ENCODE peak calls at places on chromosome 20, in five cellular contexts. C is GM23248, K is NCI-H748 treated with DMSO at 0.1 percent for 48 hours, F is iPS-NIHi11, W is SHP77. I is an unnamed sample.

GRCh38 chr20:19283503-19283902 is 71.1 kb downstream of the SLC24A3 start:
- DNase-seq in C (no peak), K (no peak), F (no peak), W (no peak), I (no peak)

GRCh38 chr20:41978246-41978790 is 360.1 kb upstream of the CHD6 start:
- DNase-seq in C (no peak), K (no peak), F (no peak), W (no peak), I (no peak)

GRCh38 chr20:37969949-37970855 is 63.1 kb downstream of the TTI1 start:
- DNase-seq in C (peak), K (no peak), F (no peak), W (no peak), I (no peak)

GRCh38 chr20:61253640-61254511 is 1.8 kb downstream of the CDH4 start:
- DNase-seq in C (peak), K (no peak), F (peak), W (no peak), I (peak)

GRCh38 chr20:46027245-46027853 is 1.7 kb upstream of the SLC12A5 start:
- DNase-seq in C (peak), K (no peak), F (peak), W (no peak), I (no peak)

GRCh38 chr20:63344616-63345327 is 16.4 kb downstream of the CHRNA4 start:
- DNase-seq in C (peak), K (no peak), F (no peak), W (no peak), I (no peak)

GRCh38 chr20:611843-612185 is 1.7 kb upstream of the TCF15 start:
- DNase-seq in C (no peak), K (no peak), F (no peak), W (no peak), I (no peak)

GRCh38 chr20:33664762-33665144 is 2.0 kb upstream of the ACTL10 start:
- DNase-seq in C (peak), K (no peak), F (no peak), W (no peak), I (no peak)

GRCh38 chr20:38652995-38653394 is 51.4 kb downstream of the ARHGAP40 start:
- DNase-seq in C (no peak), K (no peak), F (no peak), W (no peak), I (no peak)

GRCh38 chr20:25309395-25310267 is 61.7 kb downstream of the PYGB start:
- DNase-seq in C (peak), K (no peak), F (no peak), W (peak), I (peak)

GRCh38 chr20:41360831-41361756 is 5.5 kb downstream of the EMILIN3 start:
- DNase-seq in C (no peak), K (no peak), F (no peak), W (no peak), I (no peak)

GRCh38 chr20:20761302-20761701 is 48.9 kb upstream of the RALGAPA2 start:
- DNase-seq in C (no peak), K (no peak), F (no peak), W (no peak), I (no peak)

GRCh38 chr20:33649201-33649631 is 12.9 kb upstream of the C20orf144 start:
- DNase-seq in C (peak), K (no peak), F (no peak), W (no peak), I (peak)

GRCh38 chr20:59013031-59013951 is 5.9 kb upstream of the TUBB1 start:
- DNase-seq in C (no peak), K (no peak), F (no peak), W (no peak), I (no peak)

GRCh38 chr20:38452880-38453624 is 17.9 kb upstream of the SNHG17 start:
- DNase-seq in C (peak), K (no peak), F (no peak), W (no peak), I (no peak)

GRCh38 chr20:3923818-3924217 is 34.6 kb downstream of the PANK2 start:
- DNase-seq in C (peak), K (no peak), F (no peak), W (no peak), I (no peak)

GRCh38 chr20:58492795-58493538 is 22.2 kb downstream of the APCDD1L start:
- DNase-seq in C (peak), K (no peak), F (no peak), W (no peak), I (no peak)

GRCh38 chr20:62449951-62450815 is 22.8 kb upstream of the RBBP8NL start:
- DNase-seq in C (no peak), K (no peak), F (no peak), W (no peak), I (no peak)

GRCh38 chr20:34062651-34063482 is 49.2 kb downstream of the EIF2S2 start:
- DNase-seq in C (peak), K (no peak), F (no peak), W (no peak), I (no peak)

GRCh38 chr20:53899351-53900167 is 170.8 kb downstream of the BCAS1 start:
- DNase-seq in C (peak), K (no peak), F (no peak), W (peak), I (peak)

GRCh38 chr20:11917663-11918062 is at the start of gene BTBD3:
- DNase-seq in C (peak), K (peak), F (no peak), W (peak), I (peak)

GRCh38 chr20:58309607-58310290 is at the start of gene RAB22A:
- DNase-seq in C (peak), K (peak), F (peak), W (peak), I (peak)

GRCh38 chr20:50221501-50222323 is 31.1 kb downstream of the CEBPB start:
- DNase-seq in C (peak), K (no peak), F (no peak), W (no peak), I (no peak)

GRCh38 chr20:34880095-34880680 is 3.8 kb downstream of the ACSS2 start:
- DNase-seq in C (no peak), K (no peak), F (no peak), W (no peak), I (no peak)

GRCh38 chr20:61868006-61868405 is 197.7 kb downstream of the TAF4 start:
- DNase-seq in C (no peak), K (no peak), F (no peak), W (no peak), I (no peak)

GRCh38 chr20:49460916-49461315 is 21.6 kb downstream of the KCNB1 start:
- DNase-seq in C (no peak), K (no peak), F (no peak), W (no peak), I (no peak)